ENCODE peak calls at places on chromosome 1, in ten cellular contexts. U is transverse colon; T is CD8-positive, alpha-beta T cell; L is right lobe of liver; K is sigmoid colon; G is esophagus squamous epithelium; S is fibroblast of lung; P is heart left ventricle; O is breast epithelium; X is H1. M is an unnamed sample. For H3K36me3 and H3K9me3, the result is how much of the 10 kb centered on the place peaks cover.

GRCh38 chr1:66556161-66556611 is 22.2 kb downstream of the SGIP1 start:
- DNase-seq in L (no peak), K (no peak), G (no peak), O (no peak), S (no peak), P (no peak), X (no peak), T (no peak), U (no peak), M (no peak)

GRCh38 chr1:208079161-208079560 is 165.0 kb downstream of the PLXNA2 start:
- DNase-seq in U (no peak), K (no peak), S (no peak), X (no peak), O (no peak), G (no peak), L (no peak), T (no peak), P (no peak), M (no peak)

GRCh38 chr1:230744382-230744781 is 2.8 kb upstream of the CAPN9 start:
- DNase-seq in S (peak), X (no peak), P (no peak), O (no peak), G (no peak), K (no peak), L (no peak), T (no peak), U (no peak), M (no peak)

GRCh38 chr1:177800386-177801058 is 169.3 kb downstream of the SEC16B start:
- DNase-seq in T (no peak), P (no peak), X (no peak), G (no peak), S (peak), L (no peak), O (no peak), U (no peak), K (no peak), M (no peak)

GRCh38 chr1:45608475-45609156 is 15.2 kb downstream of the CCDC17 start:
- DNase-seq in X (no peak), S (no peak), G (no peak), U (no peak), P (no peak), L (no peak), T (no peak), K (no peak), O (no peak), M (no peak)

GRCh38 chr1:28812669-28813468 is 899 bp downstream of the OPRD1 start:
- DNase-seq in S (no peak), G (no peak), L (no peak), O (no peak), P (no peak), K (no peak), T (no peak), X (no peak), U (no peak), M (no peak)

GRCh38 chr1:36839485-36839884 is 194.8 kb downstream of the GRIK3 start:
- DNase-seq in K (no peak), U (no peak), L (no peak), T (no peak), S (no peak), G (no peak), X (no peak), O (no peak), P (no peak), M (no peak)

GRCh38 chr1:221272940-221273339 is 393.7 kb downstream of the HLX start:
- DNase-seq in X (no peak), L (no peak), O (no peak), S (no peak), T (no peak), K (no peak), G (no peak), P (no peak), U (no peak), M (no peak)

GRCh38 chr1:156754219-156754618 is 2.7 kb upstream of the HDGF start:
- DNase-seq in S (no peak), K (no peak), L (no peak), G (no peak), T (no peak), O (no peak), X (no peak), P (no peak), U (no peak), M (no peak)

GRCh38 chr1:55813619-55814018 is 598.5 kb upstream of the USP24 start:
- DNase-seq in G (no peak), T (no peak), P (peak), O (peak), L (peak), X (no peak), K (peak), S (peak), U (peak), M (no peak)

GRCh38 chr1:119327066-119327435 is 41.5 kb upstream of the HAO2 start:
- DNase-seq in P (no peak), G (no peak), L (peak), O (no peak), U (no peak), K (peak), X (peak), S (no peak), T (no peak), M (no peak)

GRCh38 chr1:116820362-116820761 is 66.1 kb downstream of the CD2 start:
- DNase-seq in P (peak), T (no peak), K (no peak), X (no peak), G (no peak), O (peak), L (peak), S (peak), U (no peak), M (no peak)

GRCh38 chr1:167510244-167510643 is 8.1 kb downstream of the CD247 start:
- DNase-seq in P (no peak), L (no peak), G (no peak), T (peak), O (no peak), U (no peak), S (no peak), X (no peak), K (no peak), M (no peak)

GRCh38 chr1:115266729-115267421 is 71.2 kb downstream of the NGF start:
- DNase-seq in P (peak), S (no peak), G (no peak), X (no peak), L (no peak), K (no peak), T (no peak), U (no peak), O (no peak), M (no peak)

GRCh38 chr1:15923241-15923640 is 52.7 kb downstream of the ZBTB17 start:
- DNase-seq in P (no peak), U (no peak), L (no peak), T (no peak), O (no peak), X (no peak), K (no peak), S (peak), G (no peak), M (no peak)

GRCh38 chr1:17606826-17607440 is 67.4 kb downstream of the ARHGEF10L start:
- DNase-seq in O (peak), U (peak), G (no peak), S (peak), X (peak), L (no peak), T (no peak), K (peak), P (peak), M (peak)

GRCh38 chr1:212532469-212533235 is 75.9 kb upstream of the ATF3 start:
- DNase-seq in P (no peak), X (no peak), T (no peak), S (no peak), K (no peak), L (no peak), G (no peak), O (no peak), U (no peak), M (no peak)

GRCh38 chr1:237859014-237859413 is 31.7 kb downstream of the ZP4 start:
- DNase-seq in G (no peak), T (no peak), P (no peak), X (no peak), S (no peak), K (no peak), O (no peak), L (no peak), U (no peak), M (no peak)

GRCh38 chr1:43258370-43258769 is 11.4 kb upstream of the TMEM125 start:
- DNase-seq in G (no peak), K (no peak), T (peak), L (peak), U (no peak), P (no peak), S (no peak), X (no peak), O (peak), M (no peak)

GRCh38 chr1:33299461-33300155 is 21.3 kb downstream of the A3GALT2 start:
- DNase-seq in K (peak), O (no peak), P (no peak), L (no peak), U (no peak), G (no peak), T (no peak), X (no peak), S (no peak), M (no peak)

GRCh38 chr1:205493241-205494085 is 11.0 kb upstream of the CDK18 start:
- DNase-seq in L (no peak), S (peak), P (peak), T (no peak), G (no peak), U (no peak), K (no peak), O (peak), X (no peak), M (peak)

GRCh38 chr1:9101510-9102146 is 27.3 kb downstream of the GPR157 start:
- DNase-seq in G (no peak), L (no peak), T (no peak), P (no peak), S (peak), U (peak), K (peak), O (no peak), X (peak), M (peak)

GRCh38 chr1:186042216-186042615 is 308.0 kb downstream of the HMCN1 start:
- DNase-seq in P (no peak), K (no peak), T (no peak), G (no peak), S (no peak), O (no peak), U (no peak), L (no peak), X (no peak), M (no peak)

GRCh38 chr1:56550132-56550531 is 29.2 kb downstream of the PLPP3 start:
- DNase-seq in U (no peak), G (no peak), L (no peak), O (no peak), S (no peak), T (no peak), K (no peak), P (no peak), X (peak), M (no peak)

GRCh38 chr1:234605983-234606730 is 3.8 kb downstream of the IRF2BP2 start:
- DNase-seq in U (peak), P (peak), K (no peak), S (peak), G (no peak), L (peak), X (no peak), T (no peak), O (peak), M (peak)

GRCh38 chr1:11027316-11027715 is 14.9 kb downstream of the TARDBP start:
- DNase-seq in X (no peak), K (no peak), U (no peak), S (no peak), G (no peak), P (no peak), L (no peak), O (no peak), T (no peak), M (no peak)

GRCh38 chr1:234337233-234337632 is 36.0 kb upstream of the COA6 start:
- DNase-seq in G (no peak), U (no peak), S (no peak), L (no peak), K (no peak), O (no peak), T (no peak), P (no peak), X (no peak), M (no peak)

GRCh38 chr1:46087891-46088290 is 44.5 kb downstream of the PIK3R3 start:
- DNase-seq in G (no peak), X (no peak), T (no peak), U (no peak), L (no peak), O (no peak), K (no peak), S (peak), P (no peak), M (no peak)

GRCh38 chr1:19597463-19598309 is 46.4 kb upstream of the NBL1 start:
- DNase-seq in G (no peak), X (no peak), K (no peak), P (no peak), L (no peak), S (peak), U (no peak), T (no peak), O (no peak), M (peak)

GRCh38 chr1:19602486-19602885 is 41.6 kb upstream of the NBL1 start:
- DNase-seq in O (no peak), G (no peak), T (no peak), S (peak), P (no peak), L (no peak), K (no peak), U (no peak), X (no peak), M (no peak)

GRCh38 chr1:228871314-228872061 is 136.2 kb downstream of the RHOU start:
- DNase-seq in O (no peak), K (no peak), T (no peak), X (no peak), P (no peak), S (peak), U (no peak), G (no peak), L (no peak), M (no peak)

GRCh38 chr1:183926978-183927377 is 110.5 kb downstream of the COLGALT2 start:
- DNase-seq in U (no peak), X (no peak), S (peak), L (no peak), G (no peak), K (no peak), T (no peak), O (no peak), P (no peak), M (no peak)

GRCh38 chr1:200963076-200963475 is 60.4 kb downstream of the KIF21B start:
- DNase-seq in O (no peak), K (no peak), S (no peak), X (no peak), L (no peak), U (no peak), T (no peak), P (no peak), G (no peak), M (no peak)

GRCh38 chr1:114345930-114346479 is 165.0 kb downstream of the TRIM33 start:
- DNase-seq in S (peak), P (peak), U (no peak), O (no peak), G (no peak), T (no peak), L (peak), X (peak), K (peak), M (peak)

GRCh38 chr1:95742591-95743089 is 508.6 kb downstream of the RWDD3 start:
- DNase-seq in K (no peak), T (no peak), U (no peak), S (no peak), X (no peak), O (no peak), G (no peak), P (peak), L (no peak), M (peak)

GRCh38 chr1:199859525-199859924 is 168.0 kb upstream of the NR5A2 start:
- DNase-seq in X (no peak), G (no peak), L (no peak), P (no peak), O (no peak), U (no peak), T (no peak), K (no peak), S (peak), M (peak)

GRCh38 chr1:202890392-202890791 is 1.4 kb upstream of the RABIF start:
- DNase-seq in X (no peak), S (no peak), U (no peak), O (no peak), G (no peak), K (no peak), T (no peak), L (no peak), P (no peak), M (no peak)
- H3K36me3 ChIP-seq in X (under half), S (under half), U (under half), O (under half), G (under half), K (under half), T (under half), L (under half), P (half or more), M (under half)

DNA sequence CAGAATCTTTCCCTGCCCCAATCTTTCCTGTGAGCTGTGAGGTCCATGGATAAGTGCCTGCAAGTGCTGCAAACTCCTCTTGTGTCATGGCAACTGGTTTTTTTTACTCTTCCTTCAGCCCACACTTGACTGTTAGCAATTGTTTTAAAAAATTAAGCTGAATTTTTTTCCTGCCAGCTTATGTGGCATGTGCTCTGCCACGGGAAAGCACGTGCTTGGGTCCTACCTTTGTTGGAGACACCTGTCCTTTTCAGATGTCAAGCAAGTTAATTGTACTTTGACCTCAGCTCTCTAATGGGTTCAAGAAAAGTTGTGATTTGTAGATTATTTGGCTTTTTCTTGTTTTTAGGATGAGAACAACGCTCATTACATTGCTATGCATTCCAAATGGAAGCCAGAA is 398.5 kb downstream of the NUF2 start:
- DNase-seq in L (no peak), P (no peak), U (no peak), S (no peak), X (no peak), O (no peak), T (no peak), K (no peak), G (no peak), M (no peak)
- H3K9me3 ChIP-seq in L (under half), P (under half), U (under half), S (under half), X (under half), O (under half), T (under half), K (under half), G (under half), M (under half)

GRCh38 chr1:6794164-6794563 is 8.9 kb downstream of the CAMTA1 start:
- DNase-seq in P (no peak), U (no peak), O (no peak), G (no peak), K (no peak), L (no peak), X (no peak), T (no peak), S (peak), M (peak)
- TF ChIP-seq CTCF in P (peak), U (peak), O (peak), G (peak), K (peak), L (peak), X (no peak), T (peak), S (peak), M (peak)

GRCh38 chr1:23079025-23079424 is 59.8 kb downstream of the KDM1A start:
- DNase-seq in L (no peak), P (no peak), T (no peak), G (no peak), U (no peak), X (no peak), O (no peak), K (no peak), S (no peak), M (no peak)

GRCh38 chr1:23069149-23069548 is 49.9 kb downstream of the KDM1A start:
- DNase-seq in G (no peak), O (no peak), X (no peak), K (no peak), L (no peak), U (no peak), T (no peak), P (no peak), S (no peak), M (no peak)

DNA sequence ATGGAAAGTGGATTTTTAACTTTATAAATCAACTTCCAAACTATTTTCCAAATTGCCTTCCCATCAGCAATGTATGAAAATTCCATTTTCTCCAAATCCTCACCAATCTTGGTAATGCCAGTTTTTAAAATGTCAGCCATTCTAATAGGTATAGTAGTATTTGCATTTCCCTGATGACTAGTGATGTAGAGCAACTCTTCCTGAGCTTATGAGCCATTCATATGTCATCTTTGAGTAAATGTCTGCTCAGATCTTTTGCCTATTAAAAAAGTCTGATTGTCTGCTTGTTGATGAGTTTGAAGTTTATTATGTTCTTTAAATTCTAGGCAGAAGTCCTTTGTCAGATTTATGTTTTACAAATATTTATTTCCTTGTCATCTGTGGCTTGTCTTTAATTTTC is 54.7 kb downstream of the KDM1A start:
- DNase-seq in U (no peak), L (no peak), K (no peak), T (no peak), X (no peak), P (no peak), G (no peak), O (no peak), S (no peak), M (no peak)
- H3K36me3 ChIP-seq in U (under half), L (under half), K (under half), T (under half), X (under half), P (half or more), G (under half), O (under half), S (under half), M (half or more)

DNA sequence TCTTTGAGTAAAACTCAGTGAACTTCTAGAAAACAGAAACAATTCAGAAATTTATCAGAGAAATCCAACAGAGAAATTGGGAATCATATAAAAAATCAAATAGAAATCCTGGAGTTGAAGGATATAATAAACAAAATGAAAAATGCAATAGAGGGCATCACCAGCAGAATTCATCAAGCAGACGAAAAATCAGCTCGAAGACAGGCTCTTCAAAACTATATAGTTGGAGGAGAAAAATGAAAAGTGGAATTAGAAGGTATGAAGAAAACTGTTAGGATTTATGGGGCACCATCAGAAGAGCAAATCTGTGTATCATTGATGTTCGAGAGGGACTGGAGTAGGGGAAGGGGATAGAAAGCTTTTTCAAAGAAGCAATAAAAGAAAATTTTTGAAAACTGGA is 121.5 kb upstream of the GPR52 start:
- DNase-seq in P (no peak), G (no peak), U (no peak), X (no peak), L (no peak), T (no peak), O (no peak), K (no peak), S (no peak), M (no peak)
- H3K9me3 ChIP-seq in P (under half), G (under half), U (under half), X (under half), L (under half), T (under half), O (under half), K (under half), S (under half), M (under half)

DNA sequence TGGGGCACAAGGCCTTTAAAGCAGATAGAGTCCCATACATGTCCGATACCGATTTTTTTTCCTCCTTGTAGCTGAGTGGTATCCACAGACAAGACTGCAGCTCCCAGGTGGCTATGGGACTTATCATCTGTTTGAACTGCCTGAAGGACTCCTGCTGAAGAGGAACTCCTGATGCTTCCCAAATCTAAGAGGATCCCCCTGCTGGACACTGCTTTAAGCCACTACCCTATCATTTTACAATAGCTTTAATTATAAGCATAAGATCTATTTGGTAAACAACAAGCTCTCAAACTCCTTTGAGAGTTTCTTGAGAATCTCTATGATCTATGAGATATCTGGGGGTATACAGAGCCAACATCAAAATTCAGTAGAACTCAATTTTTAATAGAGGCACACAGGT is 11.7 kb downstream of the NDC1 start:
- DNase-seq in U (no peak), K (no peak), S (peak), L (no peak), O (no peak), T (no peak), P (no peak), X (no peak), G (no peak), M (no peak)
- TF ChIP-seq CTCF in U (no peak), K (no peak), S (peak), L (no peak), O (no peak), T (no peak), P (no peak), X (no peak), G (no peak), M (peak)

GRCh38 chr1:35441926-35442579 is 115.2 kb downstream of the KIAA0319L start:
- DNase-seq in P (no peak), U (no peak), T (no peak), S (no peak), K (no peak), L (no peak), G (no peak), X (no peak), O (no peak), M (no peak)
- H3K36me3 ChIP-seq in P (half or more), U (under half), T (under half), S (under half), K (under half), L (half or more), G (under half), X (under half), O (under half), M (under half)

GRCh38 chr1:206824327-206824726 is 41.1 kb upstream of the IL20 start:
- DNase-seq in S (no peak), L (no peak), O (no peak), G (no peak), X (no peak), U (no peak), T (no peak), P (no peak), K (no peak), M (no peak)
- H3K9me3 ChIP-seq in S (under half), L (under half), O (under half), G (under half), X (under half), U (under half), T (under half), P (under half), K (under half), M (under half)